ENCODE peak calls at places on chromosomes 6 and 20, in seven cellular contexts. L is H9, K is IMR-90, E is H1, U is mesendoderm, G is neuronal stem cell, X is mesenchymal stem cell. F is an unnamed sample.

GRCh38 chr20:38751360-38751976 is 3.2 kb downstream of the ACTR5 start:
- DNase-seq in L (no peak), K (peak), E (no peak), U (no peak), G (no peak), X (peak), F (peak)

GRCh38 chr6:152206072-152206818 is 398.8 kb downstream of the ESR1 start:
- DNase-seq in L (peak), K (peak), E (peak), U (peak), G (no peak), X (peak), F (peak)

GRCh38 chr6:134844120-134844519 is 105.8 kb downstream of the ALDH8A1 start:
- DNase-seq in L (no peak), K (no peak), E (no peak), U (no peak), G (no peak), X (no peak), F (no peak)

GRCh38 chr20:45343867-45344721 is 4.1 kb downstream of the SDC4 start:
- DNase-seq in L (peak), K (peak), E (no peak), U (peak), G (no peak), X (peak), F (peak)

GRCh38 chr6:12276332-12276943 is 13.7 kb upstream of the EDN1 start:
- DNase-seq in L (no peak), K (no peak), E (no peak), U (no peak), G (no peak), X (no peak), F (peak)

GRCh38 chr20:62641749-62642665 is at the start of gene SLCO4A1:
- DNase-seq in L (peak), K (peak), E (no peak), U (peak), G (peak), X (no peak), F (peak)

GRCh38 chr6:148451690-148452089 is 109.1 kb downstream of the SASH1 start:
- DNase-seq in L (no peak), K (no peak), E (no peak), U (no peak), G (no peak), X (no peak), F (no peak)

GRCh38 chr6:12363651-12364381 is 73.7 kb downstream of the EDN1 start:
- DNase-seq in L (no peak), K (no peak), E (no peak), U (no peak), G (no peak), X (no peak), F (peak)

GRCh38 chr6:10099086-10099499 is 315.8 kb downstream of the TFAP2A start:
- DNase-seq in L (peak), K (no peak), E (no peak), U (peak), G (no peak), X (no peak), F (peak)

GRCh38 chr6:28205879-28206278 is 19.2 kb upstream of the ZSCAN9 start:
- DNase-seq in L (no peak), K (no peak), E (no peak), U (no peak), G (no peak), X (no peak), F (no peak)

GRCh38 chr6:33725222-33725621 is 13.7 kb upstream of the UQCC2 start:
- DNase-seq in L (no peak), K (no peak), E (no peak), U (no peak), G (no peak), X (no peak), F (no peak)

GRCh38 chr20:51522207-51522606 is 20.3 kb downstream of the NFATC2 start:
- DNase-seq in L (no peak), K (no peak), E (no peak), U (no peak), G (no peak), X (no peak), F (no peak)

GRCh38 chr6:47016236-47016635 is 25.9 kb downstream of the ADGRF1 start:
- DNase-seq in L (no peak), K (no peak), E (no peak), U (peak), G (peak), X (peak), F (no peak)

GRCh38 chr20:13183005-13183404 is 38.1 kb upstream of the ISM1 start:
- DNase-seq in L (no peak), K (no peak), E (no peak), U (no peak), G (no peak), X (no peak), F (no peak)

GRCh38 chr6:163525926-163526325 is 111.4 kb downstream of the QKI start:
- DNase-seq in L (no peak), K (peak), E (no peak), U (no peak), G (no peak), X (peak), F (no peak)

GRCh38 chr20:64109831-64110391 is 2.5 kb upstream of the NPBWR2 start:
- DNase-seq in L (no peak), K (no peak), E (no peak), U (no peak), G (no peak), X (no peak), F (no peak)

GRCh38 chr6:151911401-151911800 is 103.9 kb downstream of the ESR1 start:
- DNase-seq in L (no peak), K (no peak), E (no peak), U (no peak), G (no peak), X (no peak), F (no peak)

GRCh38 chr20:21125072-21125848 is 622 bp upstream of the KIZ start:
- DNase-seq in L (no peak), K (peak), E (no peak), U (peak), G (no peak), X (peak), F (peak)

GRCh38 chr6:159302196-159302595 is 133.0 kb downstream of the FNDC1 start:
- DNase-seq in L (no peak), K (no peak), E (no peak), U (no peak), G (no peak), X (no peak), F (no peak)

GRCh38 chr6:169937389-169938261 is 186.2 kb downstream of the ERMARD start:
- DNase-seq in L (no peak), K (no peak), E (no peak), U (no peak), G (no peak), X (no peak), F (no peak)

GRCh38 chr6:151175924-151176445 is 63.8 kb upstream of the AKAP12 start:
- DNase-seq in L (peak), K (no peak), E (no peak), U (peak), G (no peak), X (no peak), F (no peak)

GRCh38 chr6:30325150-30325872 is 1.4 kb upstream of the TRIM39 start:
- DNase-seq in L (no peak), K (peak), E (peak), U (peak), G (no peak), X (peak), F (peak)

GRCh38 chr6:100491947-100492670 is 27.4 kb upstream of the SIM1 start:
- DNase-seq in L (no peak), K (no peak), E (no peak), U (no peak), G (no peak), X (no peak), F (no peak)
- H2BK5ac ChIP-seq in L (no peak), K (no peak), E (no peak), U (no peak), G (no peak), X (no peak), F (no peak)

DNA sequence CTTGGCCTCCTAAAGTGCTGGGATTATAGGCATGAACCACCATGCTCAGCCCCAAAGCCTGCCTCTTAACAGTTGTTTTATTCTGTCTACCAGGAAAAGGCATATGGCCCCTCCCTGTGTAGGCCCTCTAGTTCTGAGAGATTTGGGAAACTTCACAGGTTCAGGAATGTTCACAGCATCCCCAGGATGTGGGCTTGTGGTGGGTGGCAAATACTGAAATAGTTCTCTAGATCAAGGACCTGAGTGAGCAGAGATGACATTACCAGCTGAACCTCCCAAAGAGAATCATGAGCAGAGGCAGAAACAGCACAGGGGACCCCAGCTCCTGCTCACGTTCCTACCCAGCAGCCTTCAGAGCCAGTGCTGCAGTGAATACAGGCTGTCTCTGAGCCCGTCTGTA is 99.6 kb downstream of the SSR1 start:
- DNase-seq in L (no peak), K (no peak), E (no peak), U (no peak), G (no peak), X (no peak), F (no peak)
- H3K9ac ChIP-seq in L (no peak), K (no peak), E (no peak), U (no peak), G (no peak), X (no peak), F (no peak)

DNA sequence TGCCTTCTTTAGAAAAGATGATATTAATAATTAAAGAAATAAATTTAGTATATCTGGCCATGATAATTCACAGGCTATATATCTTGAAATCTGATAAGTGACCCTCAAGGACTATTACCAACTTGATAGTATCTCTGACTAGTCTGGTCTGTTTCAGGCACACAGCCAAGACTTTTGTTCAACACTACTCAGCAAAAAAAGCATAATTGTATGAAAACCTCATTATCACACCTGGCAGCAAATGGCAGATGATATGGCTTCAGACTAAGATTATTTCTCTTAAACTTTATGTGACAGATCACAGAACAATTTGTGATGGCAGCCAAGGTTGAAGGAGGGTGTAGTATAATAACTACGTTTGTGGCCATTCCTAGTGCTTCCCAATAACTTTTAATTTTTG is 114.7 kb downstream of the RWDD2A start:
- DNase-seq in L (no peak), K (no peak), E (no peak), U (no peak), G (no peak), X (no peak), F (no peak)
- H2BK5ac ChIP-seq in L (no peak), K (no peak), E (no peak), U (no peak), G (no peak), X (no peak), F (no peak)

DNA sequence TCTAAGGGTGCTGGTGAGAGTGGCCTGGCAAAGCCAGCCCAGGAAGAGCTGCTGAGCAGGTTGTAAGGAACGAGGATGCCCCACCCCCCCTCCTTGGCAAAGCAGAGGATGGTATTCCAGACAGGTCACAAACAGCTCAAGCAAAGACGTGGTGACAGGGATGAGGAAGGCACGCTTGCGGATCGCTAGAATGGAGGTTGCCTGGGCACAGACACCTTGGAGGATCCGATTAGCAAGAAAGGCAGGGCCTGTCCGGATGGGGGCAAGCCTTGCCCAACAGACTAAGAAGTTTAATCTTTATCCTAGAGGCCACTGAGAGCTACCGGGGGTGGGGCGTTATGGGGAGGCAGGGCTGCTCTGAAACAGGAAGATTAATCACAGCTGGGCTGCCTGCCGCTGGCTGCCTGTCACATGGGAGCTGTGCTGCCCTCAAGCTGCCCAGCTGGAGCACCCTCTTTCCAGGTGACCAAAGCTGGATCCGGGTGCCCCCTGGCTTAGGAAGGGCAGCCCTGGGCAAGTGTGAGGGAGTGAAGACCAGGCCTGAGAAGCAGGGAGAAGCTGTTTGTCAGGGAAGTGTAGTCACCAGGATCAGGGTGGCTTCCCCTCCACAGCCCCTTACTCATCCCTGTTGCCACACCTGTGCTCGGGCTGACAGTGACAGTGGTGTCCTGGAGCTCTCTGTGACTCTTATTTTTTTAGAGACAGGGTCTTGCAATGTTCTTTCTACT is 9.2 kb upstream of the MAPK13 start:
- DNase-seq in L (no peak), K (no peak), E (no peak), U (peak), G (no peak), X (peak), F (peak)
- H3K9ac ChIP-seq in L (no peak), K (no peak), E (no peak), U (no peak), G (no peak), X (peak), F (no peak)

F was measured in trophoblast cell.